ENCODE peak calls at places on chromosome 2, in eight cellular contexts. One of them, this sample, is unnamed.

GRCh38 chr2:70978388-70979357 is at the start of gene ANKRD53:
- DNase-seq in NB4: no peak
- DNase-seq in GM06990: peak; percentile 41
- DNase-seq in activated T-cell treated with anti-CD3 and anti-CD28 coated beads for 1 hour: no peak
- DNase-seq in activated CD8-positive, alpha-beta memory T cell treated with anti-CD3 and anti-CD28 coated beads, Interleukin-2, amount 10 ng/mL, durations not matched to agents 7 days and 5 days: peak; percentile 41
- DNase-seq in stimulated activated CD8-positive, alpha-beta memory T cell treated with anti-CD3 and anti-CD28 coated beads, Interleukin-4, amount 100 ng/mL, for 4 hours: no peak
- DNase-seq in lung microvascular endothelial cell: peak; percentile 40
- DNase-seq in left cardiac atrium: peak; percentile 56
- DNase-seq in this sample: no peak

GRCh38 chr2:24315669-24316068 is 44.7 kb downstream of the ITSN2 start:
- DNase-seq in NB4: no peak
- DNase-seq in GM06990: peak; percentile 68
- DNase-seq in activated T-cell treated with anti-CD3 and anti-CD28 coated beads for 1 hour: no peak
- DNase-seq in activated CD8-positive, alpha-beta memory T cell treated with anti-CD3 and anti-CD28 coated beads, Interleukin-2, amount 10 ng/mL, durations not matched to agents 7 days and 5 days: no peak
- DNase-seq in stimulated activated CD8-positive, alpha-beta memory T cell treated with anti-CD3 and anti-CD28 coated beads, Interleukin-4, amount 100 ng/mL, for 4 hours: no peak
- DNase-seq in lung microvascular endothelial cell: no peak
- DNase-seq in left cardiac atrium: no peak
- DNase-seq in this sample: no peak

GRCh38 chr2:234425923-234426603 is 70.8 kb downstream of the ARL4C start:
- DNase-seq in NB4: peak; percentile 45
- DNase-seq in GM06990: peak; percentile 54
- DNase-seq in activated T-cell treated with anti-CD3 and anti-CD28 coated beads for 1 hour: peak; percentile 63
- DNase-seq in activated CD8-positive, alpha-beta memory T cell treated with anti-CD3 and anti-CD28 coated beads, Interleukin-2, amount 10 ng/mL, durations not matched to agents 7 days and 5 days: peak; percentile 92
- DNase-seq in stimulated activated CD8-positive, alpha-beta memory T cell treated with anti-CD3 and anti-CD28 coated beads, Interleukin-4, amount 100 ng/mL, for 4 hours: peak; percentile 21
- DNase-seq in lung microvascular endothelial cell: no peak
- DNase-seq in left cardiac atrium: no peak
- DNase-seq in this sample: peak; percentile 85

GRCh38 chr2:37976411-37976810 is 51.3 kb downstream of the RMDN2 start:
- DNase-seq in NB4: no peak
- DNase-seq in GM06990: no peak
- DNase-seq in activated T-cell treated with anti-CD3 and anti-CD28 coated beads for 1 hour: no peak
- DNase-seq in activated CD8-positive, alpha-beta memory T cell treated with anti-CD3 and anti-CD28 coated beads, Interleukin-2, amount 10 ng/mL, durations not matched to agents 7 days and 5 days: no peak
- DNase-seq in stimulated activated CD8-positive, alpha-beta memory T cell treated with anti-CD3 and anti-CD28 coated beads, Interleukin-4, amount 100 ng/mL, for 4 hours: no peak
- DNase-seq in lung microvascular endothelial cell: no peak
- DNase-seq in left cardiac atrium: no peak
- DNase-seq in this sample: no peak

GRCh38 chr2:151381266-151381665 is 23.9 kb downstream of the TNFAIP6 start:
- DNase-seq in NB4: no peak
- DNase-seq in GM06990: no peak
- DNase-seq in activated T-cell treated with anti-CD3 and anti-CD28 coated beads for 1 hour: no peak
- DNase-seq in activated CD8-positive, alpha-beta memory T cell treated with anti-CD3 and anti-CD28 coated beads, Interleukin-2, amount 10 ng/mL, durations not matched to agents 7 days and 5 days: no peak
- DNase-seq in stimulated activated CD8-positive, alpha-beta memory T cell treated with anti-CD3 and anti-CD28 coated beads, Interleukin-4, amount 100 ng/mL, for 4 hours: no peak
- DNase-seq in lung microvascular endothelial cell: no peak
- DNase-seq in left cardiac atrium: no peak
- DNase-seq in this sample: no peak

GRCh38 chr2:206698811-206699210 is 19.4 kb downstream of the DYTN start:
- DNase-seq in NB4: no peak
- DNase-seq in GM06990: no peak
- DNase-seq in activated T-cell treated with anti-CD3 and anti-CD28 coated beads for 1 hour: no peak
- DNase-seq in activated CD8-positive, alpha-beta memory T cell treated with anti-CD3 and anti-CD28 coated beads, Interleukin-2, amount 10 ng/mL, durations not matched to agents 7 days and 5 days: no peak
- DNase-seq in stimulated activated CD8-positive, alpha-beta memory T cell treated with anti-CD3 and anti-CD28 coated beads, Interleukin-4, amount 100 ng/mL, for 4 hours: no peak
- DNase-seq in lung microvascular endothelial cell: no peak
- DNase-seq in left cardiac atrium: no peak
- DNase-seq in this sample: no peak

GRCh38 chr2:101223814-101224231 is 28.9 kb upstream of the CNOT11 start:
- DNase-seq in NB4: peak; percentile 98
- DNase-seq in GM06990: peak; percentile 77
- DNase-seq in activated T-cell treated with anti-CD3 and anti-CD28 coated beads for 1 hour: peak; percentile 7
- DNase-seq in activated CD8-positive, alpha-beta memory T cell treated with anti-CD3 and anti-CD28 coated beads, Interleukin-2, amount 10 ng/mL, durations not matched to agents 7 days and 5 days: peak; percentile 87
- DNase-seq in stimulated activated CD8-positive, alpha-beta memory T cell treated with anti-CD3 and anti-CD28 coated beads, Interleukin-4, amount 100 ng/mL, for 4 hours: peak; percentile 6
- DNase-seq in lung microvascular endothelial cell: no peak
- DNase-seq in left cardiac atrium: no peak
- DNase-seq in this sample: peak; percentile 46

GRCh38 chr2:221502270-221502973 is 69.7 kb downstream of the EPHA4 start:
- DNase-seq in NB4: no peak
- DNase-seq in GM06990: no peak
- DNase-seq in activated T-cell treated with anti-CD3 and anti-CD28 coated beads for 1 hour: no peak
- DNase-seq in activated CD8-positive, alpha-beta memory T cell treated with anti-CD3 and anti-CD28 coated beads, Interleukin-2, amount 10 ng/mL, durations not matched to agents 7 days and 5 days: no peak
- DNase-seq in stimulated activated CD8-positive, alpha-beta memory T cell treated with anti-CD3 and anti-CD28 coated beads, Interleukin-4, amount 100 ng/mL, for 4 hours: no peak
- DNase-seq in lung microvascular endothelial cell: no peak
- DNase-seq in left cardiac atrium: no peak
- DNase-seq in this sample: no peak

GRCh38 chr2:215063526-215063925 is 74.9 kb downstream of the ABCA12 start:
- DNase-seq in NB4: no peak
- DNase-seq in GM06990: no peak
- DNase-seq in activated T-cell treated with anti-CD3 and anti-CD28 coated beads for 1 hour: no peak
- DNase-seq in activated CD8-positive, alpha-beta memory T cell treated with anti-CD3 and anti-CD28 coated beads, Interleukin-2, amount 10 ng/mL, durations not matched to agents 7 days and 5 days: no peak
- DNase-seq in stimulated activated CD8-positive, alpha-beta memory T cell treated with anti-CD3 and anti-CD28 coated beads, Interleukin-4, amount 100 ng/mL, for 4 hours: no peak
- DNase-seq in lung microvascular endothelial cell: no peak
- DNase-seq in left cardiac atrium: no peak
- DNase-seq in this sample: no peak

GRCh38 chr2:3192920-3193319 is 184.7 kb downstream of the EIPR1 start:
- DNase-seq in NB4: no peak
- DNase-seq in GM06990: no peak
- DNase-seq in activated T-cell treated with anti-CD3 and anti-CD28 coated beads for 1 hour: no peak
- DNase-seq in activated CD8-positive, alpha-beta memory T cell treated with anti-CD3 and anti-CD28 coated beads, Interleukin-2, amount 10 ng/mL, durations not matched to agents 7 days and 5 days: no peak
- DNase-seq in stimulated activated CD8-positive, alpha-beta memory T cell treated with anti-CD3 and anti-CD28 coated beads, Interleukin-4, amount 100 ng/mL, for 4 hours: no peak
- DNase-seq in lung microvascular endothelial cell: no peak
- DNase-seq in left cardiac atrium: no peak
- DNase-seq in this sample: no peak

GRCh38 chr2:233486778-233487552 is 79.6 kb downstream of the USP40 start:
- DNase-seq in NB4: no peak
- DNase-seq in GM06990: no peak
- DNase-seq in activated T-cell treated with anti-CD3 and anti-CD28 coated beads for 1 hour: no peak
- DNase-seq in activated CD8-positive, alpha-beta memory T cell treated with anti-CD3 and anti-CD28 coated beads, Interleukin-2, amount 10 ng/mL, durations not matched to agents 7 days and 5 days: no peak
- DNase-seq in stimulated activated CD8-positive, alpha-beta memory T cell treated with anti-CD3 and anti-CD28 coated beads, Interleukin-4, amount 100 ng/mL, for 4 hours: no peak
- DNase-seq in lung microvascular endothelial cell: peak; percentile 27
- DNase-seq in left cardiac atrium: no peak
- DNase-seq in this sample: no peak

GRCh38 chr2:104897515-104898184 is 43.7 kb downstream of the POU3F3 start:
- DNase-seq in NB4: peak; percentile 5
- DNase-seq in GM06990: no peak
- DNase-seq in activated T-cell treated with anti-CD3 and anti-CD28 coated beads for 1 hour: no peak
- DNase-seq in activated CD8-positive, alpha-beta memory T cell treated with anti-CD3 and anti-CD28 coated beads, Interleukin-2, amount 10 ng/mL, durations not matched to agents 7 days and 5 days: no peak
- DNase-seq in stimulated activated CD8-positive, alpha-beta memory T cell treated with anti-CD3 and anti-CD28 coated beads, Interleukin-4, amount 100 ng/mL, for 4 hours: no peak
- DNase-seq in lung microvascular endothelial cell: no peak
- DNase-seq in left cardiac atrium: no peak
- DNase-seq in this sample: no peak

This sample was measured in naive thymus-derived CD8-positive, alpha-beta T cell.